ENCODE peak calls at places on chromosome 14, in five cellular contexts. F is endothelial cell of umbilical vein, N is SK-N-SH, L is WTC11, G is K562. J is an unnamed sample.
A peak's percentile ranks its signal among the peaks of the same experiment; 100 is the strongest.

GRCh38 chr14:89123851-89124250 is 293.2 kb downstream of the FOXN3 start:
- DNase-seq in L (no peak), G (no peak), N (no peak), F (no peak), J (no peak)

GRCh38 chr14:54322241-54322640 is 74.6 kb upstream of the CDKN3 start:
- DNase-seq in N (no peak), F (no peak), G (no peak), L (no peak), J (no peak)

GRCh38 chr14:92584856-92585255 is 71.3 kb downstream of the RIN3 start:
- DNase-seq in F (no peak), N (no peak), L (no peak), G (no peak), J (no peak)

GRCh38 chr14:61362072-61362750 is 40.8 kb downstream of the PRKCH start:
- DNase-seq in G (no peak), F (no peak), L (no peak), N (no peak), J (no peak)

GRCh38 chr14:93228550-93228949 is 21.5 kb downstream of the UBR7 start:
- DNase-seq in N (no peak), G (no peak), L (no peak), F (no peak), J (no peak)

GRCh38 chr14:71693373-71693772 is 238.9 kb upstream of the RGS6 start:
- DNase-seq in G (no peak), F (no peak), L (no peak), N (peak; percentile 26), J (no peak)

GRCh38 chr14:80958258-80958657 is 2.8 kb downstream of the TSHR start:
- DNase-seq in N (no peak), L (no peak), G (no peak), F (no peak), J (no peak)

GRCh38 chr14:82641050-82641540 is 1107.4 kb upstream of the SEL1L start:
- DNase-seq in N (no peak), F (no peak), G (no peak), L (no peak), J (no peak)

GRCh38 chr14:40394634-40395340 is 962.6 kb upstream of the FBXO33 start:
- DNase-seq in G (no peak), L (no peak), N (no peak), F (no peak), J (no peak)

GRCh38 chr14:83534995-83535394 is 1994.9 kb upstream of the FLRT2 start:
- DNase-seq in L (no peak), G (no peak), N (no peak), F (no peak), J (no peak)

GRCh38 chr14:93725993-93726392 is 62.3 kb downstream of the PRIMA1 start:
- DNase-seq in L (no peak), F (no peak), G (no peak), N (no peak), J (no peak)

GRCh38 chr14:30440986-30441385 is 118.0 kb upstream of the G2E3 start:
- DNase-seq in G (no peak), F (no peak), L (no peak), N (no peak), J (no peak)

GRCh38 chr14:75164809-75165208 is 11.6 kb downstream of the TMED10 start:
- DNase-seq in G (no peak), L (no peak), F (no peak), N (no peak), J (no peak)

GRCh38 chr14:56189306-56189705 is 71.1 kb downstream of the PELI2 start:
- DNase-seq in L (no peak), G (no peak), F (peak; percentile 79), N (no peak), J (peak; percentile 39)

GRCh38 chr14:57866199-57866755 is 385 bp upstream of the SLC35F4 start:
- DNase-seq in F (no peak), L (no peak), N (no peak), G (no peak), J (no peak)

DNA sequence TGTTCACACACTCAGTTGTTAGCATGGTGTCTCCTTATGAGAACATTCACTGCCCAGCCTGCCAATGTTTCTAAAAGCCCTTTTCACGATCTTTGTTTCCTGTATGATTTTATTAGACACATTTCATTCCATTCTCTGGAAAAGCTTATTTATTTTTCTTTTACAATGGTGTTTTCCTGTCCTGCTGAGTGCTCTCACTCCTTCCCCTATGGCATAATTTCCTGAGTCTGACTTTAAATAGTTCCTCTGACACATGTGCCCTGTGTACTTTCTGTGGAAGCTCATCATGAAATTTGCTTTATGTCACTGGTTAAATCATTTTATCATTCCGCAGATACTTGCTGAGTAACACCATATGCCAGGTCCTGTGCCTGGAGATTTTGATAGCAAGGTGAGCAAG is 612.0 kb downstream of the FLRT2 start:
- DNase-seq in G (no peak), F (peak; percentile 4), N (no peak), L (no peak), J (no peak)
- TF ChIP-seq MAX in G (no peak), F (no peak), N (no peak), L (no peak), J (no peak)

GRCh38 chr14:21356511-21356910 is 27.3 kb downstream of the SUPT16H start:
- DNase-seq in N (no peak), L (no peak), G (no peak), F (no peak), J (no peak)
- TF ChIP-seq MAX in N (no peak), L (no peak), G (no peak), F (no peak), J (no peak)

GRCh38 chr14:103834956-103835355 is 12.4 kb downstream of the PPP1R13B start:
- DNase-seq in N (no peak), G (no peak), L (no peak), F (no peak), J (no peak)
- TF ChIP-seq MAX in N (no peak), G (no peak), L (no peak), F (no peak), J (no peak)

DNA sequence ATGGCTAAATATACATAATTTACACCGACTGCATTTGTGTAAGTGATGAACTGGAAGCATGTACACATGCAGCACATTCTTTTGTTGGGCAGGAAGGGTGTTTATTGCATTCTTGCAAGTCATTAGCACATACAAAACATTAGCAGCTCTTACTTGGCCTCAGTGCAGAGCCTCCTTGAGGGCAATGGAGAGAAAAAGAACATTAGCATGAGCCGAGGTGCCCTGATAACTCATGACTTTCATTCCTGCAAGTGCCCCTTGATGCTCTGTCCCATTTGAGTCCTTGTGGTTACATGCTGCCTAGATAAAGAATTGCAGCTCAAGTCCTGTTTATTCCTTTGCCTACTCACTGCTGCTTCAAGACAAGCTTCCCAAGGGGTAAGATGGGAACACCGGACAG is 61.9 kb downstream of the PAX9 start:
- DNase-seq in F (no peak), G (no peak), L (no peak), N (no peak), J (no peak)
- TF ChIP-seq MAX in F (no peak), G (no peak), L (no peak), N (no peak), J (no peak)

GRCh38 chr14:69328317-69328716 is 68.4 kb downstream of the GALNT16 start:
- DNase-seq in G (no peak), N (no peak), F (no peak), L (peak; percentile 6), J (no peak)
- TF ChIP-seq MAX in G (no peak), N (no peak), F (no peak), L (no peak), J (no peak)

GRCh38 chr14:91380610-91381371 is 36.8 kb downstream of the CCDC88C start:
- DNase-seq in L (no peak), N (no peak), G (no peak), F (peak; percentile 19), J (no peak)
- TF ChIP-seq MAX in L (no peak), N (no peak), G (no peak), F (no peak), J (no peak)

J was measured in A549.